ENCODE peak calls at places on chromosomes 4 and X, in seven cellular contexts. K is neural progenitor cell; N is lung; G is CD4-positive, alpha-beta T cell; R is K562; A is glutamatergic neuron; I is SK-N-SH. V is an unnamed sample.

GRCh38 chr4:6027392-6027791 is 9.2 kb upstream of the C4orf50 start:
- DNase-seq in I (no peak), N (no peak), G (no peak), A (no peak), R (no peak), K (no peak), V (no peak)

GRCh38 chr4:125244848-125245450 is 69.8 kb upstream of the FAT4 start:
- DNase-seq in N (no peak), G (no peak), I (no peak), K (no peak), A (no peak), R (no peak), V (no peak)

GRCh38 chr4:159669094-159669493 is 566.2 kb downstream of the RAPGEF2 start:
- DNase-seq in K (no peak), R (no peak), I (no peak), N (no peak), G (no peak), A (no peak), V (no peak)

GRCh38 chr4:28686618-28687017 is 1826.0 kb downstream of the STIM2 start:
- DNase-seq in R (peak), I (peak), K (peak), N (no peak), A (peak), G (no peak), V (peak)

GRCh38 chrX:2497961-2498780 is 2.6 kb downstream of the DHRSX start:
- DNase-seq in G (no peak), K (no peak), A (no peak), I (no peak), N (no peak), R (no peak), V (peak)

GRCh38 chrX:17846045-17846444 is 15.1 kb downstream of the RAI2 start:
- DNase-seq in G (no peak), K (no peak), N (no peak), A (no peak), R (no peak), I (no peak), V (no peak)

GRCh38 chr4:52312722-52313121 is 261.6 kb downstream of the SPATA18 start:
- DNase-seq in A (no peak), G (no peak), I (no peak), K (no peak), N (no peak), R (no peak), V (no peak)

GRCh38 chr4:72031868-72032619 is at the start of gene NPFFR2:
- DNase-seq in N (peak), G (no peak), A (peak), K (peak), I (peak), R (no peak), V (no peak)

GRCh38 chr4:5900844-5901243 is 8.0 kb upstream of the CRMP1 start:
- DNase-seq in I (no peak), A (no peak), N (no peak), K (no peak), G (no peak), R (no peak), V (no peak)

GRCh38 chrX:10102046-10102704 is 54.6 kb upstream of the CLCN4 start:
- DNase-seq in R (no peak), K (no peak), G (no peak), I (no peak), A (no peak), N (no peak), V (no peak)

GRCh38 chr4:134189949-134190348 is 11.6 kb downstream of the PABPC4L start:
- DNase-seq in N (no peak), R (no peak), K (no peak), A (no peak), G (no peak), I (no peak), V (no peak)

GRCh38 chr4:107034091-107034698 is 1.9 kb downstream of the DKK2 start:
- DNase-seq in I (peak), R (no peak), A (peak), G (no peak), K (peak), N (peak), V (no peak)

GRCh38 chr4:41896648-41897047 is 38.6 kb upstream of the TMEM33 start:
- DNase-seq in A (no peak), N (no peak), G (no peak), I (no peak), K (no peak), R (no peak), V (no peak)

GRCh38 chr4:8847331-8847730 is 24.3 kb downstream of the HMX1 start:
- DNase-seq in K (no peak), R (no peak), N (no peak), A (no peak), G (no peak), I (peak), V (no peak)

GRCh38 chr4:158776106-158776505 is 7.3 kb downstream of the FNIP2 start:
- DNase-seq in A (no peak), G (no peak), K (no peak), N (no peak), I (no peak), R (no peak), V (no peak)

GRCh38 chrX:111319451-111319850 is 49.2 kb upstream of the CAPN6 start:
- DNase-seq in N (no peak), I (no peak), R (no peak), G (no peak), K (no peak), A (no peak), V (no peak)

GRCh38 chr4:54945838-54946237 is 179.6 kb downstream of the KDR start:
- DNase-seq in K (no peak), G (no peak), I (no peak), A (no peak), N (no peak), R (no peak), V (no peak)

GRCh38 chrX:140391313-140391712 is 113.6 kb downstream of the SOX3 start:
- DNase-seq in K (no peak), N (no peak), G (no peak), A (no peak), I (no peak), R (no peak), V (no peak)

GRCh38 chrX:77009691-77010090 is 437.5 kb upstream of the FGF16 start:
- DNase-seq in G (no peak), R (no peak), N (no peak), A (no peak), K (no peak), I (no peak), V (no peak)

GRCh38 chr4:3250438-3250955 is 1.5 kb downstream of the MSANTD1 start:
- DNase-seq in A (peak), K (no peak), N (peak), I (no peak), G (no peak), R (no peak), V (no peak)

GRCh38 chrX:110402855-110403230 is 44.2 kb downstream of the RTL9 start:
- DNase-seq in A (no peak), R (peak), K (no peak), N (no peak), G (no peak), I (no peak), V (no peak)

GRCh38 chr4:98619197-98619596 is 39.2 kb downstream of the TSPAN5 start:
- DNase-seq in A (no peak), G (no peak), N (no peak), R (no peak), I (no peak), K (no peak), V (no peak)

GRCh38 chr4:92677805-92678204 is 374.0 kb downstream of the GRID2 start:
- DNase-seq in R (no peak), A (no peak), K (no peak), N (no peak), I (no peak), G (no peak), V (no peak)

GRCh38 chr4:183362916-183363542 is 40.8 kb upstream of the CLDN24 start:
- DNase-seq in G (no peak), I (no peak), R (no peak), A (no peak), N (no peak), K (peak), V (no peak)

GRCh38 chr4:186010821-186011220 is 58.1 kb upstream of the TLR3 start:
- DNase-seq in A (no peak), N (no peak), I (no peak), G (no peak), K (no peak), R (no peak), V (no peak)

GRCh38 chr4:177005801-177006230 is 213.1 kb upstream of the VEGFC start:
- DNase-seq in K (no peak), R (no peak), N (no peak), G (no peak), A (no peak), I (no peak), V (no peak)

GRCh38 chr4:7313361-7313811 is 121.0 kb downstream of the SORCS2 start:
- DNase-seq in I (no peak), R (no peak), K (no peak), N (no peak), G (no peak), A (no peak), V (no peak)

GRCh38 chrX:98068210-98068609 is 1184.5 kb downstream of the RPA4 start:
- DNase-seq in N (no peak), G (no peak), K (peak), I (no peak), A (no peak), R (no peak), V (no peak)

GRCh38 chr4:56505269-56506109 is at the start of gene ARL9:
- DNase-seq in A (peak), R (no peak), K (peak), G (peak), I (peak), N (peak), V (peak)

GRCh38 chr4:142719854-142720541 is 126.1 kb downstream of the INPP4B start:
- DNase-seq in A (no peak), K (peak), G (no peak), R (no peak), I (peak), N (no peak), V (peak)
- TF ChIP-seq CTCF in A (peak), K (peak), G (peak), R (peak), I (peak), N (no peak), V (no peak)

DNA sequence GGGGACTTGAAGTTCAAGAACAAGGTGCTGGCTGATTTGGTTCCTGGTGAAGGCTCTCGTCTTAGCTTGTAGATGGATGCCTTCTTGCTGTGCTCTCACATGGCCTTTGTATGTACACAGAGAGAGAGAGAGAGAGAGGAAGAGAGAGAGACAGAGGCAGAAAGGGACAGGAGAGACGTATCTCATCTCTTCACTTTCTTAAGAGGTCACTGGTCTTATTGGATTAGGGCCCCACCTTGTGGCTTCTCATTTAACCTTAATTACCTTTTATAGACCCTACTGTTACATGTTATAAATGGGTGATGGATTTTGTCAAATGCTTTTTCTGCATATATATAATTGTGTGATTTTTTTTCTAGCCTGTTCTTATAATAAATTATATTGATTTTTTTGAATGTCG is 1444.2 kb downstream of the ADGRL3 start:
- DNase-seq in K (peak), N (no peak), G (no peak), I (no peak), A (no peak), R (no peak), V (no peak)
- TF ChIP-seq CTCF in K (peak), N (no peak), G (no peak), I (peak), A (no peak), R (no peak), V (no peak)

GRCh38 chrX:49166914-49167739 is 4.6 kb downstream of the MAGIX start:
- DNase-seq in K (peak), I (peak), G (peak), N (peak), A (no peak), R (peak), V (no peak)
- TF ChIP-seq CTCF in K (no peak), I (no peak), G (no peak), N (no peak), A (no peak), R (peak), V (no peak)

GRCh38 chr4:1207157-1207470 is 34.7 kb upstream of the SPON2 start:
- DNase-seq in R (no peak), A (peak), I (no peak), G (peak), N (no peak), K (no peak), V (no peak)

GRCh38 chr4:1204286-1204827 is 32.0 kb upstream of the SPON2 start:
- DNase-seq in I (peak), R (no peak), N (no peak), K (no peak), A (no peak), G (peak), V (no peak)

GRCh38 chr4:1206299-1207156 is 34.1 kb upstream of the SPON2 start:
- DNase-seq in I (no peak), G (peak), R (no peak), K (no peak), A (peak), N (no peak), V (no peak)

GRCh38 chr4:1205641-1206298 is 33.4 kb upstream of the SPON2 start:
- DNase-seq in A (peak), N (no peak), R (no peak), I (no peak), G (peak), K (no peak), V (no peak)

GRCh38 chr4:1204828-1205591 is 32.6 kb upstream of the SPON2 start:
- DNase-seq in N (no peak), I (peak), K (no peak), A (peak), G (peak), R (no peak), V (no peak)
- TF ChIP-seq CTCF in N (no peak), I (no peak), K (no peak), A (no peak), G (no peak), R (no peak), V (no peak)

GRCh38 chr4:88297725-88298453 is 13.5 kb upstream of the PPM1K start:
- DNase-seq in I (no peak), N (no peak), G (no peak), R (no peak), K (no peak), A (no peak), V (no peak)
- TF ChIP-seq CTCF in I (no peak), N (no peak), G (no peak), R (no peak), K (no peak), A (no peak), V (no peak)

V was measured in GM20000.